ENCODE peak calls at places on chromosomes 4 and X, in four cellular contexts. R, Q, J and N are unnamed samples.

GRCh38 chrX:119467433-119467832 is 811 bp upstream of the SLC25A5 start:
- DNase-seq in R (no peak), J (no peak), Q (no peak), N (no peak)

GRCh38 chrX:123236868-123237267 is 52.8 kb downstream of the GRIA3 start:
- DNase-seq in J (no peak), Q (no peak), R (no peak), N (no peak)

GRCh38 chrX:79371640-79372039 is 4.5 kb upstream of the ITM2A start:
- DNase-seq in Q (no peak), J (no peak), R (no peak), N (no peak)

GRCh38 chr4:55947912-55948725 is 626 bp upstream of the CEP135 start:
- DNase-seq in J (no peak), Q (peak; percentile 37), R (peak; percentile 64), N (no peak)

GRCh38 chr4:124713213-124713592 is 671 bp upstream of the ANKRD50 start:
- DNase-seq in Q (no peak), R (no peak), J (peak; percentile 64), N (peak; percentile 83)

GRCh38 chr4:101009471-101009870 is 337.9 kb downstream of the PPP3CA start:
- DNase-seq in R (no peak), Q (no peak), J (no peak), N (no peak)

GRCh38 chr4:98663226-98664006 is 5.0 kb upstream of the TSPAN5 start:
- DNase-seq in R (peak; percentile 69), Q (peak; percentile 32), J (no peak), N (no peak)

GRCh38 chrX:72495041-72495440 is 77.6 kb downstream of the HDAC8 start:
- DNase-seq in Q (no peak), R (no peak), J (no peak), N (no peak)